ENCODE peak calls at places on chromosomes 7 and 10, in ten cellular contexts. A is omental fat pad; L is fibroblast of lung; S is right atrium auricular region; C is H54; X is HTR-8/SVneo; W is activated CD4-positive, alpha-beta T cell treated with anti-CD3 and anti-CD28 coated beads, Interleukin-2, amount 10 ng/mL, durations not matched to agents 7 days and 5 days; Z is CD8-positive, alpha-beta T cell; K is heart right ventricle; D is activated naive CD8-positive, alpha-beta T cell treated with anti-CD3 and anti-CD28 coated beads, Interleukin-2, amount 50 U/mL, for 24 hours. G is an unnamed sample.

GRCh38 chr10:73398024-73398423 is 15.8 kb downstream of the ANXA7 start:
- DNase-seq in A (no peak), L (no peak), S (no peak), C (no peak), X (no peak), W (no peak), Z (no peak), K (no peak), D (no peak), G (no peak)

GRCh38 chr10:78992333-78992732 is 76.4 kb upstream of the ZMIZ1 start:
- DNase-seq in A (no peak), L (no peak), S (no peak), C (no peak), X (no peak), W (no peak), Z (no peak), K (no peak), D (no peak), G (no peak)

GRCh38 chr10:118917701-118918100 is 111.8 kb upstream of the NANOS1 start:
- DNase-seq in A (no peak), L (no peak), S (peak; percentile 18), C (no peak), X (no peak), W (no peak), Z (no peak), K (no peak), D (no peak), G (no peak)

GRCh38 chr10:100670828-100671479 is 74.4 kb upstream of the PAX2 start:
- DNase-seq in A (no peak), L (no peak), S (no peak), C (peak; percentile 60), X (no peak), W (peak; percentile 61), Z (peak; percentile 47), K (no peak), D (peak; percentile 82), G (no peak)

GRCh38 chr7:110017405-110017804 is 1073.5 kb upstream of the LRRN3 start:
- DNase-seq in A (no peak), L (no peak), S (no peak), C (no peak), X (no peak), W (no peak), Z (no peak), K (no peak), D (no peak), G (no peak)

GRCh38 chr10:92011560-92012214 is 88.1 kb downstream of the BTAF1 start:
- DNase-seq in A (no peak), L (peak; percentile 77), S (no peak), C (peak; percentile 61), X (peak; percentile 61), W (no peak), Z (no peak), K (no peak), D (no peak), G (no peak)

GRCh38 chr7:22584179-22584578 is 84.2 kb upstream of the STEAP1B start:
- DNase-seq in A (no peak), L (no peak), S (no peak), C (no peak), X (no peak), W (no peak), Z (no peak), K (no peak), D (no peak), G (no peak)

GRCh38 chr7:35652124-35652523 is 42.8 kb downstream of the HERPUD2 start:
- DNase-seq in A (no peak), L (no peak), S (no peak), C (no peak), X (no peak), W (no peak), Z (peak; percentile 19), K (no peak), D (peak; percentile 44), G (no peak)

GRCh38 chr7:48183370-48183743 is 12.1 kb downstream of the ABCA13 start:
- DNase-seq in A (no peak), L (peak; percentile 50), S (no peak), C (no peak), X (no peak), W (no peak), Z (no peak), K (no peak), D (no peak), G (no peak)

GRCh38 chr7:100119701-100120517 is 475 bp downstream of the CNPY4 start:
- DNase-seq in A (no peak), L (peak; percentile 51), S (peak; percentile 80), C (peak; percentile 77), X (peak; percentile 62), W (peak; percentile 77), Z (peak; percentile 52), K (peak; percentile 69), D (peak; percentile 61), G (peak; percentile 87)

GRCh38 chr10:77636967-77637473 is 588 bp downstream of the KCNMA1 start:
- DNase-seq in A (no peak), L (peak; percentile 25), S (no peak), C (peak; percentile 49), X (no peak), W (no peak), Z (no peak), K (no peak), D (no peak), G (no peak)

GRCh38 chr7:5424689-5425506 is 1.3 kb upstream of the TNRC18 start:
- DNase-seq in A (no peak), L (peak; percentile 59), S (peak; percentile 68), C (no peak), X (no peak), W (no peak), Z (no peak), K (peak; percentile 80), D (no peak), G (peak; percentile 92)

GRCh38 chr10:70619271-70620019 is 16.9 kb upstream of the PRF1 start:
- DNase-seq in A (no peak), L (peak; percentile 57), S (no peak), C (peak; percentile 53), X (peak; percentile 26), W (no peak), Z (no peak), K (no peak), D (no peak), G (no peak)

GRCh38 chr10:111968624-111969023 is 214.9 kb downstream of the GPAM start:
- DNase-seq in A (no peak), L (no peak), S (no peak), C (no peak), X (no peak), W (no peak), Z (no peak), K (no peak), D (no peak), G (no peak)

GRCh38 chr7:74418076-74418475 is 35.6 kb upstream of the GTF2IRD1 start:
- DNase-seq in A (no peak), L (no peak), S (no peak), C (no peak), X (no peak), W (no peak), Z (no peak), K (no peak), D (no peak), G (peak; percentile 60)

GRCh38 chr7:29976673-29977072 is 12.9 kb downstream of the SCRN1 start:
- DNase-seq in A (no peak), L (peak; percentile 78), S (no peak), C (no peak), X (no peak), W (no peak), Z (no peak), K (no peak), D (no peak), G (no peak)

GRCh38 chr7:121546632-121547340 is 150.7 kb upstream of the FAM3C start:
- DNase-seq in A (no peak), L (no peak), S (no peak), C (no peak), X (no peak), W (no peak), Z (no peak), K (no peak), D (no peak), G (no peak)

GRCh38 chr10:11877506-11877905 is 54.4 kb downstream of the PROSER2 start:
- DNase-seq in A (no peak), L (no peak), S (no peak), C (no peak), X (no peak), W (no peak), Z (no peak), K (no peak), D (no peak), G (peak; percentile 69)

GRCh38 chr7:28798233-28798632 is 159.9 kb downstream of the TRIL start:
- DNase-seq in A (no peak), L (no peak), S (no peak), C (no peak), X (no peak), W (no peak), Z (no peak), K (no peak), D (no peak), G (no peak)

GRCh38 chr7:110573862-110574528 is 516.9 kb upstream of the LRRN3 start:
- DNase-seq in A (no peak), L (peak; percentile 85), S (no peak), C (peak; percentile 8), X (no peak), W (no peak), Z (no peak), K (no peak), D (no peak), G (no peak)

GRCh38 chr7:121741896-121742295 is 131.1 kb upstream of the PTPRZ1 start:
- DNase-seq in A (no peak), L (peak; percentile 47), S (no peak), C (no peak), X (no peak), W (no peak), Z (no peak), K (no peak), D (no peak), G (no peak)

GRCh38 chr7:130277763-130278643 is 11.3 kb downstream of the CPA2 start:
- DNase-seq in A (no peak), L (peak; percentile 70), S (no peak), C (no peak), X (no peak), W (no peak), Z (no peak), K (peak; percentile 65), D (no peak), G (no peak)

GRCh38 chr10:13453896-13454295 is 74.9 kb downstream of the BEND7 start:
- DNase-seq in A (no peak), L (no peak), S (no peak), C (no peak), X (no peak), W (peak; percentile 22), Z (no peak), K (no peak), D (peak; percentile 18), G (no peak)

GRCh38 chr7:75924884-75925283 is 9.9 kb downstream of the POR start:
- DNase-seq in A (no peak), L (no peak), S (no peak), C (no peak), X (no peak), W (no peak), Z (no peak), K (no peak), D (no peak), G (no peak)

GRCh38 chr7:121485457-121486243 is 89.5 kb upstream of the FAM3C start:
- DNase-seq in A (no peak), L (peak; percentile 69), S (peak; percentile 60), C (no peak), X (no peak), W (no peak), Z (no peak), K (no peak), D (no peak), G (no peak)

GRCh38 chr7:107958764-107959526 is 44.0 kb downstream of the LAMB1 start:
- DNase-seq in A (no peak), L (peak; percentile 84), S (peak; percentile 70), C (no peak), X (no peak), W (no peak), Z (no peak), K (no peak), D (no peak), G (no peak)

GRCh38 chr10:17003666-17004065 is 125.9 kb downstream of the CUBN start:
- DNase-seq in A (no peak), L (peak; percentile 51), S (no peak), C (no peak), X (no peak), W (no peak), Z (no peak), K (no peak), D (no peak), G (no peak)

GRCh38 chr7:121344497-121344896 is 15.7 kb downstream of the WNT16 start:
- DNase-seq in A (no peak), L (no peak), S (no peak), C (no peak), X (no peak), W (no peak), Z (no peak), K (no peak), D (no peak), G (no peak)

G was measured in posterior vena cava.